ENCODE peak calls at places on chromosomes 12 and 14, in seven cellular contexts. I is Calu3; J is CD4-positive, alpha-beta T cell; C is fibroblast of pulmonary artery; W is putamen; U is ELF-1; R is fibroblast of mammary gland. D is an unnamed sample.

GRCh38 chr14:69901113-69901951 is 22.1 kb downstream of the SMOC1 start:
- DNase-seq in U (no peak), J (no peak), C (peak), R (peak), I (no peak), W (no peak), D (no peak)

GRCh38 chr12:111056618-111057521 is 136.5 kb upstream of the MYL2 start:
- DNase-seq in R (no peak), W (no peak), I (no peak), C (no peak), J (peak), U (no peak), D (no peak)

GRCh38 chr14:85533821-85534271 is 3.9 kb downstream of the FLRT2 start:
- DNase-seq in R (peak), C (peak), I (no peak), J (no peak), U (peak), W (peak), D (no peak)

GRCh38 chr12:104250366-104251125 is 35.0 kb downstream of the TXNRD1 start:
- DNase-seq in J (no peak), I (no peak), R (no peak), C (no peak), W (no peak), U (no peak), D (no peak)

GRCh38 chr14:30223385-30223785 is 295.7 kb upstream of the PRKD1 start:
- DNase-seq in R (peak), I (peak), J (no peak), W (no peak), C (peak), U (no peak), D (peak)

GRCh38 chr12:22447223-22447622 is 97.1 kb downstream of the C2CD5 start:
- DNase-seq in J (no peak), R (no peak), W (no peak), U (no peak), C (no peak), I (no peak), D (no peak)

GRCh38 chr14:91985521-91986255 is 38.2 kb upstream of the FBLN5 start:
- DNase-seq in C (peak), U (no peak), I (no peak), J (no peak), W (no peak), R (peak), D (no peak)

GRCh38 chr14:68874746-68875155 is 81.9 kb upstream of the ZFP36L1 start:
- DNase-seq in W (no peak), I (no peak), J (no peak), U (no peak), R (no peak), C (no peak), D (no peak)

D was measured in LoVo.